ENCODE peak calls at places on chromosomes 6 and 20, in five cellular contexts. Y is PC-3, U is DND-41, L is lower lobe of right lung, W is kidney epithelial cell. G is an unnamed sample. For H3K27me3, the result is how much of the 10 kb centered on the place peaks cover.

GRCh38 chr20:44468044-44468782 is 7.5 kb upstream of the TTPAL start:
- DNase-seq in Y (no peak), L (no peak), U (no peak), W (no peak), G (no peak)

GRCh38 chr6:146135167-146135566 is 106.3 kb downstream of the GRM1 start:
- DNase-seq in U (no peak), Y (no peak), L (no peak), W (no peak), G (no peak)

GRCh38 chr20:29297411-29298270 is 1959.8 kb upstream of the DEFB115 start:
- DNase-seq in U (no peak), L (no peak), W (no peak), Y (no peak), G (no peak)

GRCh38 chr6:145506554-145506953 is 228.8 kb downstream of the EPM2A start:
- DNase-seq in W (no peak), Y (no peak), U (no peak), L (no peak), G (no peak)

GRCh38 chr20:34948030-34948429 is 7.6 kb downstream of the GSS start:
- DNase-seq in W (no peak), Y (peak), U (no peak), L (no peak), G (peak)

GRCh38 chr6:37205997-37206340 is 36.0 kb downstream of the PIM1 start:
- DNase-seq in W (no peak), Y (no peak), L (no peak), U (no peak), G (no peak)

GRCh38 chr6:136415351-136416005 is 125.8 kb upstream of the BCLAF1 start:
- DNase-seq in U (no peak), Y (no peak), W (no peak), L (peak), G (no peak)

GRCh38 chr6:166934174-166934573 is 22.2 kb downstream of the RNASET2 start:
- DNase-seq in Y (peak), L (no peak), W (no peak), U (no peak), G (no peak)

GRCh38 chr6:16964553-16965499 is 137.0 kb upstream of the STMND1 start:
- DNase-seq in U (peak), Y (peak), W (peak), L (peak), G (peak)

GRCh38 chr6:8627085-8627861 is 191.9 kb upstream of the SLC35B3 start:
- DNase-seq in U (no peak), W (peak), L (no peak), Y (peak), G (no peak)

GRCh38 chr6:26322645-26323482 is 42.1 kb upstream of the BTN3A2 start:
- DNase-seq in L (no peak), W (no peak), Y (peak), U (peak), G (no peak)

GRCh38 chr6:121351911-121352310 is 17.6 kb upstream of the TBC1D32 start:
- DNase-seq in U (no peak), Y (no peak), L (no peak), W (no peak), G (no peak)

GRCh38 chr6:137697267-137697938 is 169.7 kb upstream of the TNFAIP3 start:
- DNase-seq in U (no peak), Y (peak), W (peak), L (no peak), G (peak)

GRCh38 chr6:12010635-12011275 is 1.4 kb upstream of the HIVEP1 start:
- DNase-seq in U (no peak), Y (no peak), W (no peak), L (peak), G (no peak)

GRCh38 chr6:5674141-5674540 is 332.6 kb downstream of the NRN1 start:
- DNase-seq in Y (no peak), L (no peak), W (no peak), U (no peak), G (no peak)

GRCh38 chr6:33908025-33908424 is 104.2 kb upstream of the MLN start:
- DNase-seq in U (no peak), W (no peak), L (no peak), Y (no peak), G (no peak)

GRCh38 chr6:157714153-157714490 is 108.9 kb upstream of the SNX9 start:
- DNase-seq in U (no peak), W (no peak), Y (no peak), L (no peak), G (no peak)

DNA sequence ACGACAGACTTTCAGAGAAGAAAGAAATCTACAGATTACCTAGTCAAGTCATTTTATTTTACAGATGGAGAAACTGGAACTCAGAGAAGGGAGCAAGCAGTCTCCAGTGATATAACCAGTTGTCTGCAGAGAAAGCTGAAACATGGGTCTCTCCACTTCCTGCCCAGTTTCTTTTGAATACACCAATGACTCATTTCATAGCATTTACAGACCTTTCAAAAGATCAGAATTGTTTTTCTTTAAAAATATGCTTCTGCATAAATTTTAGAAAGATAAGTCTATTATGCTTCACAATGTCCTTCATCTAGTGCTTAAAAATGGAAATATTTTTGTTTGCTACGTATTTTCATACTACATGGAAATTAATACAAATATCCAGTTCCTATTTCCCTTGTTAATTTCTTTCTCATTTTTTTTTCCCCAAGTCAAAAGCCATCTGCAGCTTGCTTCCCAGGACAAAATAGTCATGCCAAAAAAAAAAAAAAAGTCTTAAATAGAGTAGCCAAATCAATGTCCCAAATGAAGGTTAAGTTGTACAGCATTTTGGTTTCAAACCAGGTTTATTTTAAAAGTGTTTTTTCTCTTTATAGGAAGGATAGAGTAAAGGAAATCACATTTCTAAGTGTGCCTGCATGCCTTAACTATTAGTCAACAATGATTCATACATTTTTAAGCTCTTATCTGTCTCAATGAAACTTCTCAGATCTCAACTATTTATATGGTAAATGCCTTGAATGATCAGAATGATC is 36.9 kb downstream of the ARHGAP18 start:
- DNase-seq in L (no peak), Y (peak), W (peak), U (peak), G (peak)
- H3K4me3 ChIP-seq in L (no peak), Y (peak), W (no peak), U (no peak), G (peak)

DNA sequence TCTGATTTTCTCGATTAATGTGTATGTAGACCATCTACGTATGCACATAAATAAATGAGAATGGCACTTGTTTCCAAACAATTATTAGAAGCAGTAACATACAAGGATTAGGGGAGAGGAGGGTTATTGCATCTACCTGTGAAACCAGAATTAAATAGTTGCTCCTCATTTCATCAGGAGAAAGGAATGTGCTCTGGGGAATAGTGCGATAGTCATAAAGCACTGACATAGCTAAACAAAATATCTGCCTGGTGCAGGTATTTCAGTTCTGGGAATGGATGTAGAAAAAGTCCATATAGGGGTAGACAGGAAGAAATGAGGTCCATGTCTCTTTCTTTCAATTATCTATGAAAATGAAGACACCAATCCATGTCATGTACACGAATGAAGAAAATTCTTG is 1.6 kb upstream of the ID4 start:
- DNase-seq in U (no peak), L (no peak), Y (peak), W (no peak), G (no peak)
- H3K27me3 ChIP-seq in U (under half), L (under half), Y (under half), W (under half), G (under half)

GRCh38 chr6:110873981-110874879 is at the start of gene AMD1:
- DNase-seq in U (peak), W (peak), Y (peak), L (peak), G (peak)
- TF ChIP-seq CTCF in U (no peak), W (no peak), Y (no peak), L (peak), G (no peak)

GRCh38 chr6:140077712-140078551 is 703.5 kb upstream of the CITED2 start:
- DNase-seq in Y (no peak), U (no peak), L (no peak), W (no peak), G (no peak)

GRCh38 chr6:140082867-140083297 is 708.4 kb upstream of the CITED2 start:
- DNase-seq in L (no peak), W (no peak), Y (peak), U (no peak), G (no peak)

GRCh38 chr6:140078552-140079126 is 704.2 kb upstream of the CITED2 start:
- DNase-seq in U (no peak), L (no peak), W (peak), Y (peak), G (peak)

GRCh38 chr6:140076078-140076477 is 701.6 kb upstream of the CITED2 start:
- DNase-seq in U (no peak), Y (no peak), W (no peak), L (no peak), G (no peak)

DNA sequence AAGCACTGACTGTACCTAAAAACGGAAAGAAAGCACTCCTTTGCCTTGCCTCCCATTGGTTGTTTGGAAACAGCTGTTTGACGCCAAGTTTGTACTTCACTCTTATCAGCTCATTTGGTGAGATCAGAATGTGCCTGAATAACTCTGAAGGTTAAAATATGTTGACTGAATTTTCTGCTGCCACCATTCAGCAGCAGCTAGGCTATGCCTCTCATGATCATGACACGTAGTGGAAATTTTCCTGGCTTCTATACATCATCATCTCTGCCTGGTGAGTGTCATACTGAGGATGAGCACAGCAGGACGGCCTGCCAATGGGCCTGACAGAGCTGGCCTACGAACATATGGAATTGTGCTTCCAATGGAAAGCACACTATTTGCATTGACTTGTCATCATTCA is 704.9 kb upstream of the CITED2 start:
- DNase-seq in L (no peak), Y (no peak), W (no peak), U (no peak), G (no peak)
- H3K4me3 ChIP-seq in L (no peak), Y (no peak), W (no peak), U (no peak), G (no peak)

GRCh38 chr6:10420546-10421507 is 6.0 kb upstream of the TFAP2A start:
- DNase-seq in U (no peak), L (no peak), W (no peak), Y (no peak), G (no peak)

GRCh38 chr6:10418361-10418861 is 3.5 kb upstream of the TFAP2A start:
- DNase-seq in W (no peak), U (no peak), Y (no peak), L (no peak), G (no peak)

GRCh38 chr6:10418862-10419748 is 4.2 kb upstream of the TFAP2A start:
- DNase-seq in L (peak), W (no peak), U (no peak), Y (peak), G (no peak)

GRCh38 chr6:10421508-10422281 is 6.8 kb upstream of the TFAP2A start:
- DNase-seq in U (no peak), Y (no peak), W (no peak), L (no peak), G (no peak)

GRCh38 chr6:10419749-10420545 is 5.1 kb upstream of the TFAP2A start:
- DNase-seq in W (no peak), L (no peak), U (no peak), Y (peak), G (no peak)
- H3K27me3 ChIP-seq in W (half or more), L (half or more), U (under half), Y (under half), G (half or more)

GRCh38 chr20:17655286-17655651 is 26.8 kb downstream of the RRBP1 start:
- DNase-seq in L (no peak), Y (no peak), W (no peak), U (no peak), G (no peak)
- TF ChIP-seq CTCF in L (no peak), Y (peak), W (no peak), U (no peak), G (no peak)

GRCh38 chr20:50151034-50151743 is 2.3 kb downstream of the PEDS1 start:
- DNase-seq in L (no peak), Y (peak), U (no peak), W (no peak), G (no peak)

GRCh38 chr20:50146214-50146613 is 7.3 kb downstream of the PEDS1 start:
- DNase-seq in L (no peak), Y (no peak), W (no peak), U (no peak), G (no peak)

GRCh38 chr20:50152394-50153152 is 950 bp downstream of the PEDS1 start:
- DNase-seq in Y (peak), U (no peak), W (peak), L (no peak), G (no peak)

GRCh38 chr20:50146732-50147662 is 6.5 kb downstream of the PEDS1 start:
- DNase-seq in U (peak), L (peak), Y (peak), W (peak), G (no peak)

DNA sequence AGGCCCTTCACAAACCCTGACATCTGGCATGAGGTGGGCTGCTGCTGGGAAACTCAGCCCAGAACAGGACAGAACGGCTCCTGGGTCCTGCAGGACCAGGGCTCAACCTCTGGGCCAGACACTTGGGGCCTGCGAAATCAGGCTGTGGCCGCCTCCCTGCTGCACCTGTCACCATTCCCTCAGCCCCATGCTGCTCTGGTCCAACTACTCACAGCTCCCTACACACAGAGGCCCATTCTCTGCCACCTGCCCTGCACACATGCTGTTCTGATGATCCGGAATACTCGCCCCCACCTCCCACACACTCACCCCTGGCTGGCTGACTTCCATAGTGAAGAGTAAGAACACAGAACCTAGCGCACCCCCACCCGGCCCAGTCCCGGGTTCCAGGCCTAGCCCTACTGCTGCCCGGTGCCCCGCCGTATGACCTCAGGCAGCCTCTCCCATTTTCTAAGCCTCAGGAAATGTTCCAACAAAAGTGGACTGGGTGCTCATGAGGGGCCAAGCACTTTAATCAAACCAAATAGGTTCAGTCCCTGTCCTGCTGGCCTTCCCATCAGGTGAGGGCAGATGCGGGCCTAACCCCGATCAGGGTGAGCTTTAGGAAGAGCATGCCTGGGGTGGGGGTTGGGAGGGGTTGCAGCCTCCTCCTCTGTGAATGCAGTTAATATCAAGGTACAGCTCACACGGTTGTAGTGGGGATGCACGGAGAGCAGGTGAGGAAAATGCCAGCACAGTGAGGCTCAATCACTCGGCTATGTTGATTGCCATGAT is 3.9 kb downstream of the PEDS1 start:
- DNase-seq in Y (no peak), U (no peak), L (no peak), W (no peak), G (no peak)
- H3K4me3 ChIP-seq in Y (no peak), U (no peak), L (no peak), W (no peak), G (no peak)

DNA sequence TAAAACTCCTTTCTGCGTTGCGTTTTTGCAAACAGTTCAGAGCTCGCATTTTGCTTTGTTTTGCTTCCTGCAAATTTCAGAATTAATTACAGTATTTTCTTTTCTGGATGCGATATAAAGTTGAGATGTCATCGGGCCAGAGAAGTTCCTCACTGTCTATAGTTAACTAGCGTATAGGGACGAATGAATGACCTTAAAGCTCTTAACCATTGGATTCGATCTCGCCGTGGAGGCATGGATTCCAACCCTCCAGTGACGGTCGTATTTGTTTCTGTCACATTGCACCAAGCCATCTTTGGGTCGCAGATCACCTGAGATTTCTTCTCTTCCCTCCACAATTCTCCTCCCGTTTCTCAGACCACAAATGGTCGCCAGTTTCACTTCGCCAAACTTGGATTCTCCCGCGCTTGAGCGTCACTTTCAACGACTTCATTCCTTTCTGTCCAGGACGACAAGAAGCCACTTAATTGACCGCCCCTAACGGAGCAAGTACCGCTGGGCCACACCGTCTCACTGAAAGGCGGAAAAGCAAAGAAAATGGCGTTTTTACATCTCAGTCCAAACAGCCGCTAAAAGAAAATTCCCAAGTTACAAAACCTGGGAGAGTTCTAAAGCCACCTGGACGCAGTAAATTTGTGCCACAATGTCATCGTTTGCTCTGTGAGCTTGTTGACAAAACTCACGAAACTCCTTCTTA is 85.3 kb upstream of the ZNF184 start:
- DNase-seq in U (no peak), L (no peak), W (no peak), Y (no peak), G (no peak)
- H3K27me3 ChIP-seq in U (under half), L (half or more), W (under half), Y (under half), G (under half)

DNA sequence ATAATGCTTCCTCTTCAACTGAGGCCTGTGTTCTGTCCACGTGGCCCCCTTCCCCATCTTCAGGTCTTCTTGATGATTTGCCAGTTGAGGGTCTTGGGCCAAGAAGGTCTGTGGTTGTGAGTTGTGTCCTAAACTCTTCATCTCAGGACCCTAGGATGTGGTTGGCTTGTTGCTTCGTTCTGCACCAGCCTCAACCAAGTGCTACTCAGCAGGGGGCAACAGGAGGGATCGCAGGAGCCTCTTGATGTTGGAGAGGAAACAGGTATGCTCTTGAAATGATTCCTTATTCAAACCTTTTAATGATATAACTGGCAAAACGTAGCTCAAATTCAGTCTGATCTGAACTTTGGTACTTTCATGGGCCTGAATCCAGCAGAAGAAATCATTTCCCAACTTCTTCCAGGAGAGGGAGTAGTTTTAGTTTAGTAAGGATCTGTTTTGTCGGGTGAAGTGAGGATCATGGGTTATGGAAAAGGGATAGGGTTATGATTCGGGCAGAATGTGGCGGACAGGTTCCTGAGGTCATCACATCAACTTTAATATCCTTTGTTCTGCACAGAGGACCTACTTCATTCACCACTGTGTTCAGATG is 30.8 kb downstream of the SIRPB1 start:
- DNase-seq in Y (no peak), L (no peak), W (no peak), U (peak), G (no peak)
- TF ChIP-seq CTCF in Y (no peak), L (no peak), W (no peak), U (peak), G (no peak)